ENCODE peak calls at places on chromosomes 5 and 9, in five cellular contexts. P is WERI-Rb-1, D is psoas muscle, G is heart left ventricle, F is right lobe of liver. X is an unnamed sample.

GRCh38 chr9:99445377-99445891 is 223.4 kb downstream of the SEC61B start:
- DNase-seq in G (peak), D (peak), F (no peak), P (no peak), X (peak)

GRCh38 chr9:23686257-23686656 is 139.8 kb downstream of the ELAVL2 start:
- DNase-seq in P (no peak), D (no peak), F (no peak), G (no peak), X (no peak)

GRCh38 chr9:110777201-110777842 is 108.7 kb downstream of the MUSK start:
- DNase-seq in F (no peak), G (no peak), P (no peak), D (no peak), X (no peak)

GRCh38 chr9:123378028-123378427 is 22.0 kb downstream of the CRB2 start:
- DNase-seq in G (no peak), D (no peak), F (no peak), P (no peak), X (peak)

GRCh38 chr9:4235951-4236804 is 63.7 kb downstream of the GLIS3 start:
- DNase-seq in G (no peak), F (no peak), P (no peak), D (no peak), X (no peak)

GRCh38 chr5:15646351-15646750 is 146.4 kb downstream of the FBXL7 start:
- DNase-seq in D (no peak), F (no peak), G (no peak), P (no peak), X (no peak)

GRCh38 chr5:483434-484184 is 40.6 kb downstream of the EXOC3 start:
- DNase-seq in F (no peak), D (no peak), P (no peak), G (no peak), X (no peak)

GRCh38 chr9:117772960-117773359 is 68.8 kb downstream of the TLR4 start:
- DNase-seq in G (no peak), F (no peak), P (peak), D (no peak), X (no peak)

GRCh38 chr9:123251741-123252140 is 16.6 kb downstream of the STRBP start:
- DNase-seq in P (no peak), D (no peak), G (no peak), F (no peak), X (no peak)

GRCh38 chr9:115627511-115627910 is 509.6 kb upstream of the TNC start:
- DNase-seq in G (no peak), D (no peak), F (no peak), P (no peak), X (no peak)

GRCh38 chr9:31210982-31211570 is 1173.4 kb upstream of the ACO1 start:
- DNase-seq in F (no peak), G (no peak), D (no peak), P (peak), X (no peak)

GRCh38 chr9:70044450-70045307 is 1.0 kb downstream of the MAMDC2 start:
- DNase-seq in D (peak), G (no peak), P (no peak), F (no peak), X (peak)

GRCh38 chr5:172833372-172833690 is 720 bp upstream of the ERGIC1 start:
- DNase-seq in F (no peak), D (no peak), P (no peak), G (no peak), X (no peak)

GRCh38 chr9:133278161-133279131 is 3.4 kb upstream of the ABO start:
- DNase-seq in G (no peak), D (no peak), P (no peak), F (no peak), X (no peak)

GRCh38 chr9:74942801-74943200 is 9.9 kb downstream of the C9orf40 start:
- DNase-seq in P (no peak), F (no peak), D (no peak), G (no peak), X (no peak)

GRCh38 chr9:86126998-86127972 is 27.9 kb upstream of the GOLM1 start:
- DNase-seq in G (peak), D (peak), F (peak), P (no peak), X (peak)

GRCh38 chr5:145919413-145919812 is 17.0 kb upstream of the SH3RF2 start:
- DNase-seq in P (no peak), F (no peak), D (no peak), G (no peak), X (no peak)

GRCh38 chr5:40572947-40573346 is 106.8 kb upstream of the PTGER4 start:
- DNase-seq in F (no peak), D (no peak), P (no peak), G (peak), X (no peak)

DNA sequence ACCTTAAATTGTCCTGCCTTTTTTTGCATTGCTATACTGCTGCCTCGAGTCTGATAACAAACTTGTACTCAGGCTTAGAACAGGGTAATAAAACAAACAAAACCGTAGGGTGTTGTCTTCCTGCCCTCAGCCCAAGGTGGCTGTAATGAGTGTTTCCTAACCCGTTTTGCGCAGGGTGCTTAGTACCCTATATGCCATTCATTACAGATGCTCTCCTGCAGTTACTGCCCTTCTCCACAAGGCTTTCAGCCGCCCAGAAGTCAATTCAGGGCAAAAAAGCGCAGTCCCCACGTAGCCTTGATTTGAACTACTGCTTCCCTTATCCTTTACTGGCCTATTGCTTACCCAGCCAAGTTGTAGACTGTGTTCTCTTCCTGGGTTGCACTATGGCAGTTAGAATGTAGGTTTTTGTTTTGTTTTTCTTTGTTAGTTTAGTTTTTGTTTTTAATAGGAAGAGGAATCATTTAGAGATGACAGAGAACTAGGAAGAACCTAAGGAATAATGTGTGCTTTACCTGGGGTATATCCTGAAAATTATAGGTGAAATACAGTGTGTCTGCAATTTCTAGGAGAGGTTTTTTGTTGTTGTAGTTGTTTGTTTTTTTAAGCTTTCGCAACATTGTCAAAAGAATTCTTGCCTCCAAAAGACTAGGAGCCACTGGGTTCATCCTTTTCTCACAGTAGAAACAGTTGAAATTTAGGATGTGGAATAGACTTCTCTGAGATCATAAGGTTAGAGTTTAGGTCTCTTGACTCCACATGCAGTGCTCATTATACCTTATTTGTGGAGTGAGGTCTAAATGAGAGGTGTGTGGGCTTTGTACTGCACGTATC is 1.3 kb downstream of the HMGXB3 start:
- DNase-seq in P (peak), F (peak), D (no peak), G (peak), X (peak)
- H3K27ac ChIP-seq in P (no peak), F (peak), D (peak), G (peak), X (peak)

GRCh38 chr9:120381839-120382238 is 198.1 kb downstream of the CDK5RAP2 start:
- DNase-seq in P (no peak), G (no peak), F (peak), D (no peak), X (no peak)
- H3K27ac ChIP-seq in P (no peak), G (no peak), F (no peak), D (no peak), X (no peak)

GRCh38 chr9:114366334-114367128 is 21.3 kb downstream of the AKNA start:
- DNase-seq in F (no peak), G (no peak), D (no peak), P (no peak), X (no peak)
- H3K27ac ChIP-seq in F (peak), G (peak), D (no peak), P (no peak), X (peak)

GRCh38 chr5:132547269-132547668 is 3.9 kb upstream of the IL5 start:
- DNase-seq in F (no peak), D (no peak), G (no peak), P (no peak), X (no peak)
- H3K27ac ChIP-seq in F (no peak), D (no peak), G (no peak), P (no peak), X (no peak)

GRCh38 chr5:52787600-52788504 is at the start of the genes ITGA1 and PELO:
- DNase-seq in F (peak), P (peak), G (peak), D (peak), X (peak)
- H3K27ac ChIP-seq in F (peak), P (peak), G (peak), D (peak), X (peak)

DNA sequence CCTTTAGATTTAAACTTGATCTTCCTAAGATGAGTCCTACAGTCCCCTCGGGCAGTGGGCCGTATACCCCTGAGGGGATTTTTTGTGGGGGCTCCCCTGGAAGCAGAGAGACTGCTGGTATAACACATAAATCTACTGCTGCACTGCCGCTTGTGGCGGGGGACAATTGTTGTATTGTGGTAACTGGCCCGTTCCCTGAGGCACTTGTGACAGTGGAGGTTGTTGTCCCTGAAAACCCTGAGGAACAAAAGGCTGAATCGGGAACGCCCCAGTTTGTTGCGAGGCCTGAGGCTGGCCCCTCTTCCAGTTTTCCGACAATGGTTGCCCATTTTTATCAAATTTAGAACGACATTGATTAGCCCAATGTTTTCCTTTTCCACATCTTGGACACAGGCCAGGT is 4.7 kb upstream of the TMEM141 start:
- DNase-seq in F (no peak), P (no peak), G (no peak), D (no peak), X (no peak)
- H3K27ac ChIP-seq in F (no peak), P (no peak), G (no peak), D (no peak), X (no peak)

GRCh38 chr5:12272389-12272788 is 368.1 kb upstream of the CTNND2 start:
- DNase-seq in G (no peak), P (peak), F (no peak), D (no peak), X (no peak)

GRCh38 chr5:12269164-12269563 is 364.9 kb upstream of the CTNND2 start:
- DNase-seq in F (no peak), D (no peak), G (no peak), P (no peak), X (no peak)

GRCh38 chr5:12274236-12274635 is 370.0 kb upstream of the CTNND2 start:
- DNase-seq in P (no peak), G (no peak), F (no peak), D (no peak), X (no peak)

GRCh38 chr5:12270914-12271313 is 366.7 kb upstream of the CTNND2 start:
- DNase-seq in P (no peak), F (no peak), D (no peak), G (no peak), X (no peak)
- H3K27ac ChIP-seq in P (no peak), F (no peak), D (no peak), G (no peak), X (no peak)

GRCh38 chr9:129724456-129725190 is 28.2 kb downstream of the PTGES start:
- DNase-seq in F (no peak), P (no peak), D (no peak), G (no peak), X (no peak)

GRCh38 chr9:129722913-129723312 is 29.9 kb downstream of the PTGES start:
- DNase-seq in F (no peak), P (no peak), G (no peak), D (no peak), X (no peak)

GRCh38 chr9:129728744-129729143 is 24.1 kb downstream of the PTGES start:
- DNase-seq in G (no peak), P (no peak), F (no peak), D (no peak), X (no peak)

GRCh38 chr9:129725841-129726251 is 27.0 kb downstream of the PTGES start:
- DNase-seq in G (no peak), D (no peak), P (no peak), F (no peak), X (no peak)

GRCh38 chr9:129726322-129727160 is 26.3 kb downstream of the PTGES start:
- DNase-seq in P (peak), D (peak), F (peak), G (peak), X (peak)
- H3K27ac ChIP-seq in P (no peak), D (no peak), F (no peak), G (no peak), X (no peak)

GRCh38 chr5:59873113-59873512 is 20.4 kb downstream of the PDE4D start:
- DNase-seq in F (no peak), D (no peak), P (no peak), G (no peak), X (no peak)
- H3K27ac ChIP-seq in F (no peak), D (no peak), P (no peak), G (no peak), X (no peak)

DNA sequence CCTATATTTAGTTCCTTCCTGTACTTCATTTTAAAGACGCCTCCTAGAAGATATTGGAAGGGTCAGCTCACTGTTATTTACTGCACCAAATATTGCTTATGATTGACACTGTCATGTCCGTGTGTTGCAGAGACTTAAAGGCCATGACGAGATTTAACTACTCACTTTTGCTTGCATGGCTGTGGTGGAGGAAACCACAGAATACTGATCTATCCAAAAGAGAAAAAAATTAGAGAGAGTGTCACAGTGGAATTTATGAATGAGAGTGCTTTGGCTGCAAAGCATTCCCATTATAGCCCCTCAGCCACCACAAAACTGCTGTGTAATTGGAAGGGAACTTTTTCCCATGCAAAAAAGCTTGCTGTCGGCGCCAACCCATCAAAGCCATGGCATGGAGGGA is 58.0 kb downstream of the EBF1 start:
- DNase-seq in G (no peak), D (no peak), P (no peak), F (no peak), X (no peak)
- H3K27ac ChIP-seq in G (no peak), D (no peak), P (no peak), F (no peak), X (no peak)